ENCODE peak calls at places on chromosomes 3 and 15, in five cellular contexts. G is M059J; U is iPS-NIHi11; M is stimulated activated CD4-positive, alpha-beta T cell treated with anti-CD3 and anti-CD28 coated beads, Interleukin-15, amount 100 ng/mL, for 24 hours; P is CD4-positive, alpha-beta T cell. B is an unnamed sample.

GRCh38 chr3:64203969-64204632 is 21.2 kb downstream of the PRICKLE2 start:
- DNase-seq in M (no peak), G (no peak), U (no peak), P (no peak), B (no peak)

GRCh38 chr3:3998140-3998977 is 199.1 kb downstream of the LRRN1 start:
- DNase-seq in P (no peak), U (peak; percentile 45), G (peak; percentile 0), M (peak; percentile 21), B (no peak)

GRCh38 chr15:35963316-35963715 is 417.4 kb upstream of the DPH6 start:
- DNase-seq in M (no peak), G (peak; percentile 4), P (no peak), U (no peak), B (no peak)

GRCh38 chr3:123767020-123767394 is 117.1 kb downstream of the MYLK start:
- DNase-seq in G (no peak), U (peak; percentile 38), P (no peak), M (no peak), B (no peak)

GRCh38 chr3:155948476-155948875 is 78.0 kb downstream of the GMPS start:
- DNase-seq in U (no peak), P (no peak), M (no peak), G (peak; percentile 23), B (no peak)

GRCh38 chr15:71304681-71305080 is 189.4 kb downstream of the THSD4 start:
- DNase-seq in U (no peak), P (no peak), M (no peak), G (no peak), B (no peak)

GRCh38 chr15:61275901-61276300 is 46.8 kb upstream of the RORA start:
- DNase-seq in M (no peak), U (no peak), G (peak; percentile 48), P (no peak), B (no peak)

GRCh38 chr3:101381809-101382208 is 61.4 kb upstream of the IMPG2 start:
- DNase-seq in G (peak; percentile 59), P (no peak), U (peak; percentile 29), M (no peak), B (no peak)

GRCh38 chr15:57772223-57772957 is 65.9 kb downstream of the POLR2M start:
- DNase-seq in M (no peak), U (peak; percentile 53), P (no peak), G (peak; percentile 61), B (no peak)

GRCh38 chr3:78867409-78868372 is 900.1 kb downstream of the ROBO1 start:
- DNase-seq in U (no peak), G (no peak), M (no peak), P (no peak), B (no peak)

GRCh38 chr3:23761440-23761896 is 44.3 kb upstream of the UBE2E1 start:
- DNase-seq in G (peak; percentile 56), M (no peak), P (no peak), U (peak; percentile 68), B (no peak)

GRCh38 chr15:63385911-63386531 is 4.4 kb upstream of the CA12 start:
- DNase-seq in U (no peak), M (no peak), P (no peak), G (no peak), B (no peak)

GRCh38 chr3:157938154-157938774 is 168.0 kb downstream of the SHOX2 start:
- DNase-seq in G (peak; percentile 77), M (no peak), P (no peak), U (no peak), B (no peak)

GRCh38 chr3:182258538-182259177 is 534.6 kb upstream of the ATP11B start:
- DNase-seq in M (no peak), U (peak; percentile 40), P (no peak), G (peak; percentile 63), B (no peak)

GRCh38 chr15:43808435-43808950 is 8.1 kb downstream of the HYPK start:
- DNase-seq in M (no peak), U (no peak), P (no peak), G (no peak), B (no peak)

GRCh38 chr15:81126887-81127286 is 7.2 kb upstream of the CFAP161 start:
- DNase-seq in U (no peak), M (no peak), G (no peak), P (no peak), B (no peak)

GRCh38 chr3:134624537-134625287 is 26.1 kb downstream of the KY start:
- DNase-seq in P (no peak), U (no peak), G (no peak), M (no peak), B (no peak)

GRCh38 chr15:43420435-43420834 is 49.5 kb downstream of the TUBGCP4 start:
- DNase-seq in G (no peak), U (no peak), M (no peak), P (no peak), B (no peak)

GRCh38 chr3:7953449-7954015 is 548.1 kb upstream of the LMCD1 start:
- DNase-seq in G (no peak), U (no peak), M (no peak), P (no peak), B (no peak)

GRCh38 chr3:87691109-87691508 is 367.7 kb downstream of the CGGBP1 start:
- DNase-seq in G (peak; percentile 3), U (no peak), P (no peak), M (no peak), B (peak; percentile 22)

GRCh38 chr3:9192238-9192637 is 57.2 kb downstream of the SRGAP3 start:
- DNase-seq in G (peak; percentile 50), P (no peak), M (no peak), U (no peak), B (no peak)

GRCh38 chr15:48914717-48915116 is 36.8 kb downstream of the EID1 start:
- DNase-seq in P (no peak), G (no peak), U (no peak), M (no peak), B (no peak)

GRCh38 chr3:69364354-69364753 is 21.5 kb downstream of the FRMD4B start:
- DNase-seq in U (no peak), G (peak; percentile 83), M (no peak), P (no peak), B (no peak)

GRCh38 chr3:11591401-11592266 is 52.1 kb downstream of the VGLL4 start:
- DNase-seq in M (no peak), P (no peak), G (peak; percentile 88), U (peak; percentile 77), B (no peak)

GRCh38 chr3:177185035-177185574 is 12.2 kb downstream of the TBL1XR1 start:
- DNase-seq in U (no peak), P (no peak), M (no peak), G (no peak), B (no peak)

GRCh38 chr3:19065027-19065426 is 83.3 kb upstream of the KCNH8 start:
- DNase-seq in M (no peak), U (peak; percentile 25), P (no peak), G (no peak), B (no peak)

GRCh38 chr3:113697192-113698090 is 999 bp upstream of the USF3 start:
- DNase-seq in M (peak; percentile 30), U (peak; percentile 27), P (peak; percentile 14), G (peak; percentile 51), B (no peak)

GRCh38 chr15:78362716-78363426 is 22.7 kb downstream of the CRABP1 start:
- DNase-seq in U (no peak), G (no peak), M (no peak), P (no peak), B (no peak)

GRCh38 chr3:177530908-177531307 is 333.6 kb upstream of the TBL1XR1 start:
- DNase-seq in P (no peak), U (no peak), G (no peak), M (no peak), B (no peak)

GRCh38 chr3:55481067-55481917 is 5.8 kb downstream of the WNT5A start:
- DNase-seq in G (peak; percentile 71), U (peak; percentile 41), P (no peak), M (no peak), B (no peak)

GRCh38 chr3:172129868-172130751 is 90.7 kb downstream of the FNDC3B start:
- DNase-seq in M (peak; percentile 62), P (peak; percentile 49), U (peak; percentile 61), G (peak; percentile 100), B (peak; percentile 84)

GRCh38 chr3:150786791-150787190 is 23.8 kb upstream of the SIAH2 start:
- DNase-seq in G (peak; percentile 52), P (no peak), M (peak; percentile 63), U (no peak), B (no peak)

GRCh38 chr3:115855911-115856310 is 232.6 kb downstream of the GAP43 start:
- DNase-seq in P (no peak), G (peak; percentile 29), U (no peak), M (no peak), B (peak; percentile 30)

GRCh38 chr15:32042269-32042996 is 12.1 kb downstream of the CHRNA7 start:
- DNase-seq in M (no peak), U (no peak), G (peak; percentile 5), P (no peak), B (no peak)

GRCh38 chr3:194379231-194379630 is 9.7 kb upstream of the LRRC15 start:
- DNase-seq in U (no peak), P (no peak), M (no peak), G (no peak), B (no peak)

GRCh38 chr15:69748131-69748530 is 295.5 kb downstream of the RPLP1 start:
- DNase-seq in U (no peak), G (no peak), P (no peak), M (no peak), B (no peak)

GRCh38 chr3:73206006-73206405 is 144.5 kb downstream of the EBLN2 start:
- DNase-seq in G (no peak), U (no peak), M (no peak), P (no peak), B (no peak)

GRCh38 chr15:85741021-85741421 is 53.7 kb downstream of the KLHL25 start:
- DNase-seq in U (no peak), P (no peak), M (no peak), G (no peak), B (no peak)

GRCh38 chr15:88894819-88895767 is at the start of gene HAPLN3:
- DNase-seq in U (peak; percentile 79), M (peak; percentile 84), G (peak; percentile 14), P (peak; percentile 53), B (no peak)

GRCh38 chr3:151795276-151795675 is 18.6 kb upstream of the AADAC start:
- DNase-seq in M (no peak), G (peak; percentile 95), P (no peak), U (no peak), B (peak; percentile 54)

B was measured in HS-27A.